ENCODE peak calls at places on chromosome 11, in five cellular contexts. H, Q, T, P and A are unnamed samples.

GRCh38 chr11:33471541-33471940 is 214.4 kb downstream of the HIPK3 start:
- DNase-seq in H (no peak), Q (no peak), T (no peak), P (no peak), A (no peak)

GRCh38 chr11:88103337-88104206 is 71.7 kb downstream of the RAB38 start:
- DNase-seq in H (no peak), Q (peak; percentile 15), T (peak; percentile 73), P (peak; percentile 66), A (peak; percentile 40)

GRCh38 chr11:49952091-49952490 is at the start of gene OR4C13:
- DNase-seq in H (no peak), Q (no peak), T (no peak), P (no peak), A (no peak)

GRCh38 chr11:77090046-77090372 is 12.6 kb upstream of the OMP start:
- DNase-seq in H (no peak), Q (no peak), T (no peak), P (no peak), A (no peak)

GRCh38 chr11:32131321-32131720 is 40.4 kb downstream of the RCN1 start:
- DNase-seq in H (no peak), Q (no peak), T (no peak), P (no peak), A (peak; percentile 45)

GRCh38 chr11:125082611-125083311 is 19.7 kb downstream of the SLC37A2 start:
- DNase-seq in H (no peak), Q (peak; percentile 13), T (peak; percentile 96), P (no peak), A (peak; percentile 95)

GRCh38 chr11:35077709-35078695 is 61.0 kb upstream of the CD44 start:
- DNase-seq in H (no peak), Q (no peak), T (peak; percentile 92), P (no peak), A (peak; percentile 80)

GRCh38 chr11:44126304-44126703 is 30.8 kb downstream of the EXT2 start:
- DNase-seq in H (no peak), Q (no peak), T (no peak), P (no peak), A (no peak)

GRCh38 chr11:103164093-103164796 is 55.0 kb downstream of the DYNC2H1 start:
- DNase-seq in H (no peak), Q (no peak), T (no peak), P (no peak), A (no peak)

GRCh38 chr11:58060939-58061672 is 30.4 kb downstream of the OR6Q1 start:
- DNase-seq in H (no peak), Q (no peak), T (peak; percentile 39), P (no peak), A (peak; percentile 41)

GRCh38 chr11:57308426-57309060 is 16.2 kb downstream of the TNKS1BP1 start:
- DNase-seq in H (no peak), Q (no peak), T (no peak), P (no peak), A (no peak)

GRCh38 chr11:1730230-1730629 is 20.2 kb downstream of the IFITM10 start:
- DNase-seq in H (no peak), Q (no peak), T (no peak), P (no peak), A (no peak)

GRCh38 chr11:9754041-9754471 is 90.2 kb downstream of the SWAP70 start:
- DNase-seq in H (no peak), Q (no peak), T (peak; percentile 90), P (no peak), A (no peak)

GRCh38 chr11:88680806-88681205 is 343.3 kb upstream of the CTSC start:
- DNase-seq in H (no peak), Q (no peak), T (peak; percentile 88), P (no peak), A (no peak)

GRCh38 chr11:7450836-7451235 is 34.5 kb upstream of the OLFML1 start:
- DNase-seq in H (no peak), Q (no peak), T (no peak), P (no peak), A (no peak)

GRCh38 chr11:7451520-7451919 is 33.8 kb upstream of the OLFML1 start:
- DNase-seq in H (no peak), Q (no peak), T (no peak), P (no peak), A (no peak)

GRCh38 chr11:7449196-7449840 is 36.0 kb upstream of the OLFML1 start:
- DNase-seq in H (no peak), Q (no peak), T (no peak), P (no peak), A (no peak)

GRCh38 chr11:7449841-7450214 is 35.5 kb upstream of the OLFML1 start:
- DNase-seq in H (no peak), Q (no peak), T (peak; percentile 24), P (no peak), A (no peak)

GRCh38 chr11:7448126-7448525 is 37.2 kb upstream of the OLFML1 start:
- DNase-seq in H (no peak), Q (no peak), T (no peak), P (no peak), A (no peak)
- TF ChIP-seq CTCF in H (no peak), Q (no peak), T (no peak), P (peak; percentile 28), A (peak; percentile 13)

GRCh38 chr11:46278387-46279173 is 1.1 kb downstream of the CREB3L1 start:
- DNase-seq in H (no peak), Q (peak; percentile 77), T (no peak), P (no peak), A (peak; percentile 54)

GRCh38 chr11:46279393-46280099 is 2.1 kb downstream of the CREB3L1 start:
- DNase-seq in H (no peak), Q (peak; percentile 55), T (no peak), P (no peak), A (peak; percentile 60)

GRCh38 chr11:46277623-46278386 is at the start of gene CREB3L1:
- DNase-seq in H (no peak), Q (peak; percentile 79), T (no peak), P (peak; percentile 32), A (no peak)

GRCh38 chr11:46285173-46285572 is 7.7 kb downstream of the CREB3L1 start:
- DNase-seq in H (no peak), Q (no peak), T (no peak), P (no peak), A (no peak)

DNA sequence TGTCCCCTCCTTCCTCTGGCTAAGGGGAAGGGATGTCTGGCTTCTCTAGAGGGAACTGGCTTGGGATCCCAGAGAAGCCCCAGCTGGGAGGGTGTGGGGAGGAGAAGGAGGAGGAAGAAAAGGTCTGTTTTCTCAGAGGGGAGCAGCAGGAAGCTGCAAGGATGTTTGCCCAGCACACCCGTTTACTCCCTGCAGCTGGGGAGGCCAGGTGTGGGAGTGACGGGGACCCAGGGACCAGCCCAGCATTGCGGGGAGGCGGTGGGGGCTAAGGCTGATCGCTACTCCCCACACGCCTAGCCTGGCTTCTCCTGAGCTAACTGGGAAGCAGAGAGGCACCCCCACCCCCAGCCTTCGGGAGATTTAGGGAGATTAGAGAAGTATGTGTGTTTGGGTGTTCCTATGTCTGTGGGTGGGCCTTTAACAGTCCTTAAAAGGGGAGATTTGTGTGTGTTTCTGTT is 3.9 kb downstream of the CREB3L1 start:
- DNase-seq in H (no peak), Q (no peak), T (no peak), P (no peak), A (no peak)
- TF ChIP-seq CTCF in H (no peak), Q (no peak), T (no peak), P (no peak), A (no peak)

DNA sequence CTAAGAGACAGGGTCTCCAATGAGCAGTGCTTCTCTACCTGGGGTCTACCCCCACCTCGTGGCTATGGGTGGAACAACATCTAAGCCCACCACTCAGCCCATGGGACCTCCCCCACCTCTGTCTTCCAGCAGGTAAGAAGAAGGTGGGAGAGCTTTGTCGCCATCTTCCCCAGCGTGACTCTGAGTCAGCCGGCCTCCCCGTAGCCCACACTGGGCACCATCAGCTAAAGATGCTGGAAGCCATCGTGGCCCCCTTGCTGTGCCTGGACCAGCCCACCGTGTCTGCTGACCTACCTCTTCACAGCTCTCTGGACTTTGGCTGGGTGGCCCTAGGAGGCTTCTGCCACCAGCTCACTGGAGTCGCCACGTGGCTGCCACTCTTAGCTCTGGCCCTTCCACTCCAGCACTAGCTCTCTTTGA is 954 bp downstream of the C11orf86 start:
- DNase-seq in H (no peak), Q (peak; percentile 86), T (no peak), P (peak; percentile 72), A (no peak)
- TF ChIP-seq CTCF in H (peak; percentile 38), Q (peak; percentile 86), T (peak; percentile 71), P (peak; percentile 94), A (peak; percentile 84)

GRCh38 chr11:199782-200181 is 6.9 kb downstream of the SCGB1C1 start:
- DNase-seq in H (no peak), Q (no peak), T (no peak), P (no peak), A (no peak)
- TF ChIP-seq CTCF in H (no peak), Q (no peak), T (no peak), P (no peak), A (peak; percentile 23)

GRCh38 chr11:109036011-109036410 is 371.1 kb downstream of the DDX10 start:
- DNase-seq in H (no peak), Q (no peak), T (no peak), P (no peak), A (no peak)

GRCh38 chr11:109039611-109040010 is 374.7 kb downstream of the DDX10 start:
- DNase-seq in H (no peak), Q (no peak), T (peak; percentile 37), P (no peak), A (no peak)

GRCh38 chr11:109040303-109040702 is 375.4 kb downstream of the DDX10 start:
- DNase-seq in H (no peak), Q (peak; percentile 4), T (no peak), P (peak; percentile 38), A (no peak)

GRCh38 chr11:109035261-109035660 is 370.4 kb downstream of the DDX10 start:
- DNase-seq in H (no peak), Q (no peak), T (no peak), P (no peak), A (no peak)

DNA sequence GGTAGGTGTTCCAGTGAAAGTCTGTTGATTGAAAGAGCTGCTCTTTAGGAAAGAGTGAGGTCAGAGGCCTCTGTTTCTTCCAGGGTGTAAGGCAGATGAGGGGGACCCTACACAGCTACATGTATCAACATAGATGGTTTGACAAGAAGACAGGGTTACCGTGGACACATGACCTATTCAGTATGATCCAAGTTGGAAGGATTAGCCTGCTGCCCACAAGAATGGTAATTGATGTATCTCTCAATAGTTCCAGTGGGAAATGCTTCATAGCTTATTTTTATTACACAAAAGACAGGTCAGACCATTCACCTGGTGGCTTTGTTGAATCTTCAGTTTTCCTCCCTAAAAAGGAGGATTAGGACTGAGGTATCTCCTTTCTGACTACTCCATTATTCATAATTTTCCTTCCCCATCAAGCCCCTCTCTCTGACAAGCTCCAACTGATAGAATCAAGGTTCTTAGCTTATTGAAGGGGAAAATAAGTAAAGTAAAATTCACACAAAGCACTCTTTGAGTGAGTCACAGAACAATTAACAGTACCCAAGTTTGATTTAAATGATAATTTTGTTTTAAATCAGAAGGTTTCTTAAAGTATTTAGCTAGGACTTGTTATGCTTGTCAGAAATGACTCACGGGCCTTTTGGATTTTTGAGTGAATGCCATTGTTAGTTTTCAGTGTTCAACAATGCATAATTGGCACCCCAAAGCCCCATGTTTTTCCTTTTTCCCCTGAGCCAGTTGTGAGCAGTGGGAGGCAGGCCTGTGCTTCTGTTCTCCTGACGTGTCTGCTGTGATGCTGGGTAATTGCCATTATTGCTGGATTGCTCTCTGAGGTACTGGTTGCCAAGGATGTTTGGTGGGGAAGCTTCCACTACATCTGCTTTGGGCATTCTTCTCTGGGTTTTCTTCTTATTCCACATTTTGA is 373.2 kb downstream of the DDX10 start:
- DNase-seq in H (no peak), Q (no peak), T (peak; percentile 42), P (no peak), A (peak; percentile 83)
- TF ChIP-seq CTCF in H (no peak), Q (peak; percentile 21), T (no peak), P (no peak), A (no peak)